ENCODE peak calls at places on chromosomes 13 and 19, in six cellular contexts. K, C, A, X, Q and R are unnamed samples.

GRCh38 chr19:35141627-35142401 is 1.2 kb upstream of the FXYD7 start:
- DNase-seq in A (no peak), X (no peak), K (no peak), Q (no peak), C (no peak), R (no peak)

GRCh38 chr13:111343186-111343805 is 22.9 kb downstream of the TEX29 start:
- DNase-seq in A (no peak), C (no peak), X (no peak), Q (no peak), K (no peak), R (no peak)

GRCh38 chr19:1106841-1107654 is 3.3 kb downstream of the GPX4 start:
- DNase-seq in Q (no peak), C (peak), X (no peak), K (no peak), A (no peak), R (no peak)

GRCh38 chr19:4449826-4450075 is 7.8 kb downstream of the UBXN6 start:
- DNase-seq in X (no peak), K (no peak), A (no peak), C (no peak), Q (no peak), R (no peak)

GRCh38 chr13:48303331-48304131 is at the start of gene RB1:
- DNase-seq in Q (peak), K (peak), X (peak), A (peak), C (peak), R (peak)

GRCh38 chr19:3469638-3470499 is 10.5 kb downstream of the SMIM24 start:
- DNase-seq in Q (no peak), A (no peak), C (no peak), K (no peak), X (no peak), R (no peak)

GRCh38 chr19:2345794-2346663 is 14.0 kb upstream of the TMPRSS9 start:
- DNase-seq in C (no peak), Q (no peak), X (no peak), K (no peak), A (no peak), R (no peak)

GRCh38 chr19:46574533-46574932 is 26.6 kb upstream of the CALM3 start:
- DNase-seq in K (peak), A (no peak), Q (no peak), C (no peak), X (peak), R (peak)

GRCh38 chr19:41595258-41595889 is 19.4 kb downstream of the CEACAM21 start:
- DNase-seq in X (peak), A (peak), Q (peak), K (peak), C (peak), R (peak)

GRCh38 chr13:112575295-112575622 is 12.7 kb downstream of the TUBGCP3 start:
- DNase-seq in K (no peak), X (no peak), A (no peak), C (no peak), Q (no peak), R (no peak)